ENCODE peak calls at places on chromosomes 13 and 19, in nine cellular contexts. U is adrenal gland; O is CD8-positive, alpha-beta T cell; M is GM12878; P is AG04450; H is testis; J is breast epithelium; X is transverse colon; B is heart right ventricle. K is an unnamed sample.
A peak's percentile ranks its signal among the peaks of the same experiment; 100 is the strongest.

GRCh38 chr19:33399745-33400681 is 26.5 kb downstream of the CEBPG start:
- DNase-seq in X (peak; percentile 0), U (no peak), O (no peak), M (no peak), P (no peak), J (no peak), H (no peak), B (no peak), K (no peak)

GRCh38 chr19:7852851-7853759 is 21.1 kb downstream of the PRR36 start:
- DNase-seq in O (peak; percentile 37), J (peak; percentile 59), H (peak; percentile 81), P (no peak), M (no peak), U (peak; percentile 87), X (peak; percentile 86), B (peak; percentile 66), K (peak; percentile 93)

GRCh38 chr19:43784981-43785808 is 4.4 kb upstream of the KCNN4 start:
- DNase-seq in U (peak; percentile 61), H (peak; percentile 42), B (no peak), X (peak; percentile 70), M (no peak), P (peak; percentile 29), J (peak; percentile 65), O (peak; percentile 27), K (peak; percentile 81)

GRCh38 chr13:48585456-48585840 is 52.6 kb upstream of the RCBTB2 start:
- DNase-seq in M (no peak), P (no peak), O (no peak), B (no peak), U (no peak), J (peak; percentile 90), X (peak; percentile 31), H (peak; percentile 55), K (peak; percentile 57)

GRCh38 chr19:38506723-38507550 is 73.4 kb downstream of the RYR1 start:
- DNase-seq in O (peak; percentile 72), U (peak; percentile 95), P (no peak), X (peak; percentile 88), M (peak; percentile 63), J (peak; percentile 83), B (peak; percentile 72), H (peak; percentile 88), K (peak; percentile 68)

GRCh38 chr19:42540071-42540553 is 11.8 kb upstream of the CEACAM1 start:
- DNase-seq in M (no peak), J (no peak), P (no peak), B (no peak), U (peak; percentile 6), X (no peak), O (no peak), H (no peak), K (no peak)

GRCh38 chr13:22451345-22451744 is 729.4 kb upstream of the SGCG start:
- DNase-seq in H (no peak), P (no peak), U (no peak), J (peak; percentile 64), X (no peak), O (no peak), B (peak; percentile 29), M (no peak), K (no peak)

GRCh38 chr19:48991823-48992570 is 1.1 kb downstream of the GYS1 start:
- DNase-seq in U (peak; percentile 72), B (peak; percentile 33), H (peak; percentile 87), O (no peak), X (peak; percentile 70), M (no peak), J (peak; percentile 40), P (peak; percentile 62), K (peak; percentile 53)

GRCh38 chr19:18770663-18771327 is 20.3 kb downstream of the COMP start:
- DNase-seq in P (no peak), M (no peak), B (no peak), J (no peak), X (no peak), U (no peak), O (no peak), H (no peak), K (no peak)

GRCh38 chr13:93878675-93879074 is 600.8 kb downstream of the DCT start:
- DNase-seq in U (no peak), X (no peak), O (no peak), H (no peak), J (no peak), B (no peak), P (no peak), M (no peak), K (no peak)
- TF ChIP-seq CTCF in U (no peak), X (no peak), O (no peak), H (no peak), J (no peak), B (no peak), P (no peak), M (no peak), K (no peak)

DNA sequence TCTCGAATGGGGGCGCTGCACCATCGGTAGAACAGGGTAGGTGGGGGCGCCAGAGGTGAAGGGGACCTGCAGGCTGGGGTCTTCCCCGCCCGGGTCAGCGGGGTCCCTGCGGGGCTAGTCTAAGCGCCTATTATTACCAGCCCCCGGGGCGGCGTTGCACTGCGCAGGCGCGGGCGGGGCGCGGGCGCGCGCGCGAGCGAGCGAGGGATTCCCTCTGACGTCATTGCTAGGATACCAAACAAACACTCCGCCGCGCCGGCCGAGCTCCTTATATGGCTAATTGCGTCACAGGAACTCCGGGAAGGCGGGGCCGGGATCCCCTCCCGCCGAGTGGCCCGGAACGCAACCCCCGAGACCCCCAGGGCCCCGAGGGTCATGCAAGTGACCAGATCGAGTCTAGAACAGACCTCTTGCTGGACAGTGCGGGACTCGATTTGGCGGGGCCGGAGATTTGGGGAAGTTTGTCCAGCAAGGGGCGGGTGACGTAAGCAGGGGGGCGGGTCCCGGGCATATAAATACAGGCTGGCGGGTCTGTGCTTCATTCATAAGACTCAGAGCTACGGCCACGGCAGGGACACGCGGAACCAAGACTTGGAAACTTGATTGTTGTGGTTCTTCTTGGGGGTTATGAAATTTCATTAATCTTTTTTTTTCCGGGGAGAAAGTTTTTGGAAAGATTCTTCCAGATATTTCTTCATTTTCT is at the start of gene FOSB:
- DNase-seq in M (no peak), P (peak; percentile 87), O (peak; percentile 91), X (peak; percentile 94), J (peak; percentile 96), H (peak; percentile 98), B (peak; percentile 94), U (peak; percentile 94), K (peak; percentile 96)
- TF ChIP-seq CTCF in M (no peak), P (peak; percentile 23), O (no peak), X (no peak), J (no peak), H (no peak), B (no peak), U (no peak), K (no peak)

GRCh38 chr19:45821570-45821969 is 6.5 kb upstream of the RSPH6A start:
- DNase-seq in H (no peak), J (no peak), M (no peak), X (no peak), B (no peak), U (no peak), O (no peak), P (no peak), K (no peak)
- TF ChIP-seq CTCF in H (no peak), J (no peak), M (no peak), X (no peak), B (no peak), U (no peak), O (no peak), P (no peak), K (no peak)

DNA sequence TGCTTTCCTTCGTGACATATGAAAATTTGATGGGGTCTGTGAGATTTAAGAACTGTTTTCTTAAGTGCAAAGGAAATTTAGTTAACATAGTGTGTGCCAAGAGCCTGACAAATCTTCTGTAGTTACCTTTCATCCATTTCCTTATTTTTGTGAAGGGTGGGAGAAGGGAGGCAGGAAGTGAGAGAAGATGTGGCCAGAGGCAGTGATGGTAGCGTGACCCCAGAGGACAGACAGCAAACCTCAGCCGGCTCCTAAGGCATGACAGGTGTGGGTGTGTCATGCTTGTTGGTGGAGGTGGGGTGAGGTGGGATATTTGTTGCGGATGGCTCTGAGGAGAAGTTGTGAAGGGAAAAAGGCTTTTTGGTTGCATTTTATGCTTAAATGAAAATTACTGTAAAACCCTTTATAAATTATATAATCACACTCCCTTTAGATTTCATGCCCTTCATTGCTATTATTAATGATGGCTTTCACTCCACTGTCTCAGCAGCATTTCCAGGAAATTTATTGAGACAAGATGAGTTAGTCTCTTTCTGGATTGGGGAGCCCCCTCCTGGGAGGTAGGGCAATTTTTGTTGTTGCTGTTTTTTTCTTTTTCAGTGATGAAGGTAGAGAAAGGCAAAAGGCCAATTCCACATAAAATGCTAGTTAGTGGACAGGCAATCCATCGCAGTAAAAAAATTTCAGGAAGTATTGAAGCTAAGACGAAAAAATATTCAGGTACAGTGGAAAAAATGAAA is 80.0 kb downstream of the TEX26 start:
- DNase-seq in J (no peak), B (no peak), U (no peak), O (no peak), X (no peak), M (no peak), P (no peak), H (peak; percentile 27), K (peak; percentile 26)
- TF ChIP-seq CTCF in J (no peak), B (no peak), U (peak; percentile 32), O (no peak), X (no peak), M (no peak), P (peak; percentile 64), H (no peak), K (no peak)

GRCh38 chr19:47824396-47824795 is 2.7 kb downstream of the CRX start:
- DNase-seq in B (no peak), M (no peak), O (no peak), H (no peak), P (no peak), X (no peak), J (no peak), U (no peak), K (no peak)
- TF ChIP-seq CTCF in B (no peak), M (no peak), O (no peak), H (no peak), P (no peak), X (no peak), J (no peak), U (no peak), K (no peak)

DNA sequence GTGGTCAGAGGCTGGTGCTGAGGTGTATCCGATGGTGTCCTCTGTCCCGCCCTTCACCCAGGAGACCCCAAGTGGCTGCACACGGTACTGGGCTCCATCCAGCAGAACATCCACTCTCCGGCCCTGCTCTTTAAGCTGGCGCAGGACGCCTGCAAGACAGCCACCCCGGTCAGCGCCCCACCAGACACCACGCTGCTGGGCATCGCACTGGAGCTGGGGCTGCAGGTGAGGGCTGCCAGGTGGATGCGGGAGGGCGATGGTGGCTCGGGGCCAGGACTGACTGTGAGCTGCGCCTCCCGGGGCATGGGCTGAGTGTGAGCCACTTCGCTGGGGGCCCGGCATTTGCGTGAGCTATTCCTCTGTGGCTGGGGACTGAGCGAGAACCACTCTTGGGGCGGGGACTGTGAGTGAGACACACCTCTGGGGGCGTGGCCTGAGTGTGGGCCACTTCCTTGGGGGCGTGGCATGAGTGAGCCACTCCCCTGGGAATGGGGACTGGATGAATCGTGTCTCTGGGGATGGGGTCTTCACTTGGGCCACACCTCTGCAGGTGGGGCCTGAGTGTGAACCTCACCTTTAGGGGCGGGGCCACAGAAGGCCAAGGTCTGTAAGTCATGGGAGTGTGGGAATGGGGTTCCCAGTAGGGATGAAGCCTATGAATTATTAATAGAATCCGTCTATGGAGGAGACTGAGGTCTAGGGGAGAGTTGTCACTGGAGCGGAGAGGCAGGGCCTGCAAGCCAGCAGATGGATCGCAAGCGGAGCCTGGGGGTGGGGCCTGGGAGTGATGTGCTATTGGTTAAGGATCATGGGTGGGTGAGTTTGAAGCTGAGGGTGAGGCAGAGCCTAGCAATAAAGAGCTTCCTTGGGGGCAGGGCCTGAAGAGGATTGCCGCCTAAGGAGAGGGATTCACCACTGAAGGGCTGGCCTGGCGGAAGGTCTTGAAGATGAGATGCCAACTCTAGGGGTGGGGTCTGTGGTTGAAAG is 30.5 kb downstream of the ZSWIM4 start:
- DNase-seq in B (no peak), P (no peak), M (no peak), J (no peak), X (no peak), O (no peak), H (no peak), U (no peak), K (no peak)
- TF ChIP-seq CTCF in B (no peak), P (no peak), M (peak; percentile 14), J (no peak), X (no peak), O (no peak), H (no peak), U (no peak), K (no peak)